ENCODE peak calls at places on chromosomes 5 and 9, in five cellular contexts. X is lower lobe of right lung, N is pancreas, R is stomach, L is heart left ventricle. I is an unnamed sample.

GRCh38 chr5:170418736-170419135 is 29.6 kb upstream of the KCNMB1 start:
- DNase-seq in L (no peak), X (no peak), R (no peak), N (no peak), I (no peak)

GRCh38 chr5:103035701-103036100 is 84.2 kb downstream of the GIN1 start:
- DNase-seq in X (no peak), R (no peak), L (no peak), N (no peak), I (no peak)

GRCh38 chr9:132541966-132542830 is 40.2 kb upstream of the BARHL1 start:
- DNase-seq in R (no peak), L (no peak), X (no peak), N (peak; percentile 20), I (no peak)

GRCh38 chr5:66134407-66134843 is 9.7 kb upstream of the SREK1 start:
- DNase-seq in L (no peak), N (no peak), X (no peak), R (no peak), I (peak; percentile 3)

GRCh38 chr5:31192442-31192841 is 1.0 kb upstream of the CDH6 start:
- DNase-seq in R (no peak), L (no peak), N (no peak), X (no peak), I (no peak)

GRCh38 chr9:107158321-107158720 is 124.8 kb upstream of the RAD23B start:
- DNase-seq in L (no peak), N (no peak), R (no peak), X (no peak), I (no peak)

GRCh38 chr5:10059611-10060379 is 189.9 kb downstream of the ATPSCKMT start:
- DNase-seq in L (no peak), R (no peak), N (no peak), X (no peak), I (no peak)

GRCh38 chr9:100652850-100653249 is 75.0 kb downstream of the CAVIN4 start:
- DNase-seq in L (no peak), N (no peak), R (no peak), X (no peak), I (no peak)

GRCh38 chr5:115179959-115180709 is 10.4 kb upstream of the TRIM36 start:
- DNase-seq in X (no peak), N (peak; percentile 60), L (peak; percentile 8), R (no peak), I (peak; percentile 16)

GRCh38 chr9:83043583-83043982 is 19.4 kb downstream of the RASEF start:
- DNase-seq in X (no peak), R (no peak), N (no peak), L (no peak), I (no peak)

GRCh38 chr9:133690111-133690561 is 48.0 kb downstream of the SARDH start:
- DNase-seq in R (no peak), N (peak; percentile 58), X (peak; percentile 73), L (no peak), I (peak; percentile 70)

GRCh38 chr9:3879315-3879714 is 353.5 kb upstream of the RFX3 start:
- DNase-seq in L (no peak), X (no peak), N (no peak), R (no peak), I (no peak)

GRCh38 chr9:68727588-68728129 is 22.6 kb downstream of the PIP5K1B start:
- DNase-seq in R (no peak), N (no peak), X (no peak), L (no peak), I (no peak)

GRCh38 chr5:134025786-134026185 is 21.0 kb upstream of the VDAC1 start:
- DNase-seq in L (no peak), R (no peak), N (no peak), X (no peak), I (no peak)

GRCh38 chr9:121599872-121600585 is 51.4 kb upstream of the DAB2IP start:
- DNase-seq in N (no peak), R (no peak), L (no peak), X (no peak), I (peak; percentile 5)

GRCh38 chr5:163916376-163916775 is 411.0 kb downstream of the MAT2B start:
- DNase-seq in N (no peak), L (no peak), X (no peak), R (no peak), I (no peak)

GRCh38 chr9:82532504-82532903 is 530.4 kb downstream of the RASEF start:
- DNase-seq in L (no peak), N (no peak), X (no peak), R (no peak), I (no peak)

GRCh38 chr5:96031811-96032261 is 70.2 kb upstream of the ELL2 start:
- DNase-seq in R (no peak), X (no peak), N (no peak), L (no peak), I (no peak)

GRCh38 chr5:56669534-56670483 is 145.5 kb upstream of the MAP3K1 start:
- DNase-seq in L (peak; percentile 46), R (peak; percentile 83), X (peak; percentile 66), N (peak; percentile 93), I (peak; percentile 28)

GRCh38 chr5:128736567-128736966 is 198.5 kb upstream of the FBN2 start:
- DNase-seq in X (no peak), R (no peak), L (peak; percentile 11), N (no peak), I (no peak)

GRCh38 chr5:133670336-133670735 is 58.0 kb upstream of the FSTL4 start:
- DNase-seq in R (no peak), N (no peak), L (no peak), X (no peak), I (no peak)

GRCh38 chr9:129068110-129068509 is 12.8 kb upstream of the DOLPP1 start:
- DNase-seq in X (no peak), R (no peak), N (no peak), L (no peak), I (no peak)

GRCh38 chr9:28758346-28758745 is 1185.1 kb upstream of the C9orf72 start:
- DNase-seq in L (no peak), N (no peak), X (no peak), R (no peak), I (no peak)

GRCh38 chr5:108749130-108749861 is 1.6 kb downstream of the FER start:
- DNase-seq in L (no peak), X (no peak), N (peak; percentile 82), R (no peak), I (peak; percentile 67)

GRCh38 chr9:78664370-78664769 is 367.4 kb downstream of the PSAT1 start:
- DNase-seq in L (no peak), X (no peak), N (no peak), R (no peak), I (no peak)

GRCh38 chr9:21836437-21837161 is 34.2 kb downstream of the MTAP start:
- DNase-seq in L (no peak), X (no peak), R (no peak), N (no peak), I (no peak)

GRCh38 chr9:88527626-88528025 is 7.4 kb upstream of the NXNL2 start:
- DNase-seq in L (no peak), R (no peak), X (no peak), N (no peak), I (no peak)

GRCh38 chr5:73278693-73279092 is 105.7 kb downstream of the TMEM174 start:
- DNase-seq in N (no peak), X (peak; percentile 55), L (no peak), R (no peak), I (no peak)

GRCh38 chr9:87491488-87491887 is 6.2 kb upstream of the DAPK1 start:
- DNase-seq in N (no peak), X (no peak), R (no peak), L (no peak), I (no peak)

GRCh38 chr5:177169271-177169670 is 35.7 kb downstream of the NSD1 start:
- DNase-seq in L (no peak), X (no peak), R (no peak), N (no peak), I (no peak)

GRCh38 chr5:57658009-57658408 is 175.4 kb upstream of the ACTBL2 start:
- DNase-seq in R (no peak), X (no peak), N (no peak), L (no peak), I (no peak)

DNA sequence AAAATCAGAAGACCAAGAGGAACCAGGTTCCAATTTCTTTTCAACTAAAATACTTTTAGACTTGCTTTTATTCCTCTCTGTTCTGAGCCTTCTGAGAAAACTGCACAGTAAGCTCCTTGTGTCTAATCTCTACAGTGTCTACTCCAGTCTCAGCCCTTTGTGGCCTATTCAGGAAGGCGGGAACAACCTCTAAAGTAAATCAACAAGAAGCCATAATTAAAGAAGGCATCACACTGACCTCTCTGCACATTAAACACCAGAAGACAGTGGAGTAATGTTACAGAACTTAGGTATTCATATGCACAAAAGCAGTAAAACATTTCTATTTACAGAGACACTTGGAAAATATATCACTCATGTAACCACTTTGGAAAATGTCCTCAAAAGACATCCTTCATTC is 14.9 kb downstream of the XPA start:
- DNase-seq in N (no peak), X (no peak), R (no peak), L (no peak), I (no peak)
- H3K27ac ChIP-seq in N (no peak overlapping the region), X (no peak overlapping the region), R (no peak overlapping the region), L (no peak overlapping the region), I (no peak overlapping the region)

DNA sequence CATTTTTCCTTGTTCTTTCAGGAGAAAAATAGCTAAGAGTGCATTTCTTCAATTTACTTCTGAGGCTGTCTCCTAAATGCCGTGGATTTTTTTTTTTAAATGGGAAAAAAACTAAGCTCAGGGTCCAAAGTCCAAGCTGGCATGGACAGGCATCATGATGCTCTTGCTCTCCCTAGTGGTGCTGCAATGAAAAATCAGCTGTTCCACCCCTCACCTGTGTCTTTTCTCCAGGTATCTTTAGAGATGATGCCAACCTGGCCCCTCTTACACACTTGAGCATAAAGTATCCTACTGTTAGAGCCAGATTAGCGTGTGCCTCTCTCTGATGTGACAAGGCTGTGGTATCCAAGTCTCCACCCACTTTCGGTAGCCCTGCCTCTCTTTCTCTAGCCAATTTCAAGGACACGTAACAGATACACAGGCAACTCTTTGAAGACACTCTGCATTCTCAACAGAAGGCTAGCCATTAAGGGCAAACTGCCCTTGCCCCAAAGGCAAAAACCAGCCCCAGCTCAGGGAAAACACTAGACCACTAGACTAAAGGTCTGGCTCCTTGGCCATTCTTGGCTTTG is 208.8 kb downstream of the SAXO1 start:
- DNase-seq in N (no peak), R (no peak), X (no peak), L (no peak), I (no peak)
- TF ChIP-seq CTCF in N (no peak), R (peak; percentile 26), X (no peak), L (no peak), I (no peak)

GRCh38 chr9:127979333-127980055 is 1.3 kb downstream of the EEIG1 start:
- DNase-seq in R (peak; percentile 54), L (no peak), X (no peak), N (peak; percentile 91), I (peak; percentile 56)
- H3K4me1 ChIP-seq in R (peaks cover 65% of the 10 kb centered on the region), L (no peaks in the 10 kb centered on the region), X (peaks cover 66% of the 10 kb centered on the region), N (peaks cover 37% of the 10 kb centered on the region), I (peaks cover 59% of the 10 kb centered on the region)

DNA sequence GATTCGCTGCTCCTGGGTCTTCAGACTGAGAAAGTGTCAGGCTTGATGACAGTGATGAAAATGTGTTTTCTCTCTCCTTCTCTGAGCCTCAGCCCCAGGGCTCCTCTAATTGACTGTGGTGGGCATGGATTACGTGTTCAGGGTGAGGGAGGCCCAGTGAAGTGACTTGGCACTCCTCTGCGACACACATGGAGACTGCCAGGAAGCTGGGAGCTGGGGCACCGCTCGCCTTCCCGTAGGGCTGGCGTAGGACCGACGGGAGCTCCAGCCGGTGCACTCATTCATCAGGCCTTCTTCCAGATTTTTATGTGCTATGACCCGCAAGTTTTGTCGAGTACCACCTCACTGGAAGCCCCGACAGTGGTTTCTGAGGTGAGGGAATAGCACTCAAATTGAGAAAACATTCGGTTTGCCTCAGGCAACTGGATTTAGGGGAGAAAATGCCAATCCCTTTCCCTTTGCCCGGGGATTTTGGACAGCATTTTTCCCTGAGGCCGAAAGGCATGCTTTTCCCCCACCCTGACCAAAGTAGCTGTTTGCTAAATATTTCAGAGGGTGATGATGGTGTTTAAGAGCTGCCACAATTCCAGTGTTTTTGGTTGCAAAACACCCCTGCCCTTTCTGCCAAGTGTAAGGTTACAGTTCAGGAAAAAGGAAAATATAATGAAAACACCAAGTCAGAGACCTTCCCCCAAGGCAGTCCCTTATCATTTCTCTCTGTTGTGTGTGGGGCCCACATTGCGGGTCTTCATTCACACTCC is 83.7 kb downstream of the PCSK5 start:
- DNase-seq in L (no peak), N (no peak), X (no peak), R (no peak), I (no peak)
- H3K27ac ChIP-seq in L (no peak overlapping the region), N (no peak overlapping the region), X (peak overlapping the region; percentile 3), R (no peak overlapping the region), I (no peak overlapping the region)